ENCODE peak calls at places on chromosomes 6 and 20, in ten cellular contexts. One of them, this sample, is unnamed.

GRCh38 chr6:89284963-89285735 is 29.9 kb downstream of the GABRR2 start:
- DNase-seq in kidney: no peak
- DNase-seq in A549: no peak
- DNase-seq in lower lobe of right lung: no peak
- DNase-seq in HFFc6: no peak
- DNase-seq in transverse colon: no peak
- DNase-seq in hepatocyte: no peak
- DNase-seq in gastrocnemius medialis: no peak
- DNase-seq in WTC11: no peak
- DNase-seq in RWPE1: no peak
- DNase-seq in this sample: no peak

GRCh38 chr6:38909020-38909730 is 139.4 kb upstream of the GLP1R start:
- DNase-seq in kidney: no peak
- DNase-seq in A549: no peak
- DNase-seq in lower lobe of right lung: no peak
- DNase-seq in HFFc6: no peak
- DNase-seq in transverse colon: no peak
- DNase-seq in hepatocyte: peak; percentile 53
- DNase-seq in gastrocnemius medialis: no peak
- DNase-seq in WTC11: no peak
- DNase-seq in RWPE1: no peak
- DNase-seq in this sample: no peak

GRCh38 chr6:39083111-39083702 is 31.8 kb downstream of the SAYSD1 start:
- DNase-seq in kidney: no peak
- DNase-seq in A549: no peak
- DNase-seq in lower lobe of right lung: no peak
- DNase-seq in HFFc6: no peak
- DNase-seq in transverse colon: no peak
- DNase-seq in hepatocyte: no peak
- DNase-seq in gastrocnemius medialis: no peak
- DNase-seq in WTC11: no peak
- DNase-seq in RWPE1: no peak
- DNase-seq in this sample: no peak

GRCh38 chr6:38673397-38674165 is 29.4 kb downstream of the GLO1 start:
- DNase-seq in kidney: no peak
- DNase-seq in A549: no peak
- DNase-seq in lower lobe of right lung: no peak
- DNase-seq in HFFc6: no peak
- DNase-seq in transverse colon: no peak
- DNase-seq in hepatocyte: no peak
- DNase-seq in gastrocnemius medialis: no peak
- DNase-seq in WTC11: no peak
- DNase-seq in RWPE1: peak; percentile 4
- DNase-seq in this sample: no peak

GRCh38 chr6:32819729-32820128 is 2.9 kb upstream of the HLA-DOB start:
- DNase-seq in kidney: no peak
- DNase-seq in A549: peak; percentile 43
- DNase-seq in lower lobe of right lung: no peak
- DNase-seq in HFFc6: peak; percentile 84
- DNase-seq in transverse colon: no peak
- DNase-seq in hepatocyte: no peak
- DNase-seq in gastrocnemius medialis: no peak
- DNase-seq in WTC11: no peak
- DNase-seq in RWPE1: peak; percentile 88
- DNase-seq in this sample: no peak

GRCh38 chr20:22371843-22372242 is 212.5 kb downstream of the FOXA2 start:
- DNase-seq in kidney: no peak
- DNase-seq in A549: no peak
- DNase-seq in lower lobe of right lung: no peak
- DNase-seq in HFFc6: no peak
- DNase-seq in transverse colon: no peak
- DNase-seq in hepatocyte: no peak
- DNase-seq in gastrocnemius medialis: no peak
- DNase-seq in WTC11: no peak
- DNase-seq in RWPE1: no peak
- DNase-seq in this sample: no peak

GRCh38 chr6:88492241-88492640 is 326.1 kb upstream of the CNR1 start:
- DNase-seq in kidney: no peak
- DNase-seq in A549: no peak
- DNase-seq in lower lobe of right lung: no peak
- DNase-seq in HFFc6: no peak
- DNase-seq in transverse colon: no peak
- DNase-seq in hepatocyte: no peak
- DNase-seq in gastrocnemius medialis: no peak
- DNase-seq in WTC11: no peak
- DNase-seq in RWPE1: no peak
- DNase-seq in this sample: no peak

GRCh38 chr20:37007898-37008649 is 56.6 kb upstream of the SAMHD1 start:
- DNase-seq in kidney: no peak
- DNase-seq in A549: peak; percentile 45
- DNase-seq in lower lobe of right lung: no peak
- DNase-seq in HFFc6: peak; percentile 43
- DNase-seq in transverse colon: no peak
- DNase-seq in hepatocyte: peak; percentile 21
- DNase-seq in gastrocnemius medialis: no peak
- DNase-seq in WTC11: no peak
- DNase-seq in RWPE1: peak; percentile 26
- DNase-seq in this sample: no peak

GRCh38 chr6:142155895-142156757 is 9.1 kb downstream of the VTA1 start:
- DNase-seq in kidney: no peak
- DNase-seq in A549: peak; percentile 26
- DNase-seq in lower lobe of right lung: no peak
- DNase-seq in HFFc6: no peak
- DNase-seq in transverse colon: no peak
- DNase-seq in hepatocyte: peak; percentile 41
- DNase-seq in gastrocnemius medialis: no peak
- DNase-seq in WTC11: no peak
- DNase-seq in RWPE1: peak; percentile 25
- DNase-seq in this sample: no peak

GRCh38 chr6:74347161-74347560 is 651.2 kb downstream of the CD109 start:
- DNase-seq in kidney: no peak
- DNase-seq in A549: no peak
- DNase-seq in lower lobe of right lung: no peak
- DNase-seq in HFFc6: no peak
- DNase-seq in transverse colon: no peak
- DNase-seq in hepatocyte: no peak
- DNase-seq in gastrocnemius medialis: no peak
- DNase-seq in WTC11: no peak
- DNase-seq in RWPE1: no peak
- DNase-seq in this sample: no peak

GRCh38 chr6:74343804-74344203 is 647.8 kb downstream of the CD109 start:
- DNase-seq in kidney: no peak
- DNase-seq in A549: peak; percentile 2
- DNase-seq in lower lobe of right lung: no peak
- DNase-seq in HFFc6: peak; percentile 8
- DNase-seq in transverse colon: no peak
- DNase-seq in hepatocyte: peak; percentile 5
- DNase-seq in gastrocnemius medialis: no peak
- DNase-seq in WTC11: no peak
- DNase-seq in RWPE1: peak; percentile 10
- DNase-seq in this sample: no peak
- TF ChIP-seq CTCF in kidney: no peak
- TF ChIP-seq CTCF in A549: peak; percentile 43
- TF ChIP-seq CTCF in lower lobe of right lung: no peak
- TF ChIP-seq CTCF in HFFc6: peak; percentile 73
- TF ChIP-seq CTCF in transverse colon: no peak
- TF ChIP-seq CTCF in hepatocyte: peak; percentile 38
- TF ChIP-seq CTCF in gastrocnemius medialis: no peak
- TF ChIP-seq CTCF in WTC11: no peak
- TF ChIP-seq CTCF in RWPE1: peak; percentile 36
- TF ChIP-seq CTCF in this sample: no peak

GRCh38 chr20:44886276-44886671 is 769 bp downstream of the YWHAB start:
- DNase-seq in kidney: no peak
- DNase-seq in A549: no peak
- DNase-seq in lower lobe of right lung: no peak
- DNase-seq in HFFc6: no peak
- DNase-seq in transverse colon: no peak
- DNase-seq in hepatocyte: no peak
- DNase-seq in gastrocnemius medialis: no peak
- DNase-seq in WTC11: no peak
- DNase-seq in RWPE1: peak; percentile 56
- DNase-seq in this sample: no peak

GRCh38 chr20:44886828-44887227 is 1.3 kb downstream of the YWHAB start:
- DNase-seq in kidney: no peak
- DNase-seq in A549: no peak
- DNase-seq in lower lobe of right lung: no peak
- DNase-seq in HFFc6: no peak
- DNase-seq in transverse colon: no peak
- DNase-seq in hepatocyte: no peak
- DNase-seq in gastrocnemius medialis: no peak
- DNase-seq in WTC11: no peak
- DNase-seq in RWPE1: no peak
- DNase-seq in this sample: no peak

GRCh38 chr20:44887466-44887865 is 2.0 kb downstream of the YWHAB start:
- DNase-seq in kidney: no peak
- DNase-seq in A549: no peak
- DNase-seq in lower lobe of right lung: no peak
- DNase-seq in HFFc6: no peak
- DNase-seq in transverse colon: no peak
- DNase-seq in hepatocyte: no peak
- DNase-seq in gastrocnemius medialis: no peak
- DNase-seq in WTC11: no peak
- DNase-seq in RWPE1: no peak
- DNase-seq in this sample: no peak

GRCh38 chr20:44884907-44885391 is 556 bp upstream of the YWHAB start:
- DNase-seq in kidney: no peak
- DNase-seq in A549: no peak
- DNase-seq in lower lobe of right lung: no peak
- DNase-seq in HFFc6: no peak
- DNase-seq in transverse colon: no peak
- DNase-seq in hepatocyte: no peak
- DNase-seq in gastrocnemius medialis: no peak
- DNase-seq in WTC11: no peak
- DNase-seq in RWPE1: no peak
- DNase-seq in this sample: no peak

GRCh38 chr20:44885392-44886275 is at the start of gene YWHAB:
- DNase-seq in kidney: peak; percentile 100
- DNase-seq in A549: peak; percentile 96
- DNase-seq in lower lobe of right lung: peak; percentile 99
- DNase-seq in HFFc6: peak; percentile 97
- DNase-seq in transverse colon: peak; percentile 99
- DNase-seq in hepatocyte: peak; percentile 99
- DNase-seq in gastrocnemius medialis: peak; percentile 97
- DNase-seq in WTC11: peak; percentile 99
- DNase-seq in RWPE1: peak; percentile 100
- DNase-seq in this sample: peak; percentile 99
- TF ChIP-seq CTCF in kidney: no peak
- TF ChIP-seq CTCF in A549: no peak
- TF ChIP-seq CTCF in lower lobe of right lung: peak; percentile 41
- TF ChIP-seq CTCF in HFFc6: peak; percentile 56
- TF ChIP-seq CTCF in transverse colon: peak; percentile 63
- TF ChIP-seq CTCF in hepatocyte: no peak
- TF ChIP-seq CTCF in gastrocnemius medialis: no peak
- TF ChIP-seq CTCF in WTC11: no peak
- TF ChIP-seq CTCF in RWPE1: peak; percentile 22
- TF ChIP-seq CTCF in this sample: no peak

GRCh38 chr6:41189968-41190367 is 11.0 kb downstream of the TREML2 start:
- DNase-seq in kidney: no peak
- DNase-seq in A549: no peak
- DNase-seq in lower lobe of right lung: no peak
- DNase-seq in HFFc6: no peak
- DNase-seq in transverse colon: no peak
- DNase-seq in hepatocyte: no peak
- DNase-seq in gastrocnemius medialis: no peak
- DNase-seq in WTC11: no peak
- DNase-seq in RWPE1: no peak
- DNase-seq in this sample: no peak

GRCh38 chr6:41193171-41193734 is 7.7 kb downstream of the TREML2 start:
- DNase-seq in kidney: no peak
- DNase-seq in A549: no peak
- DNase-seq in lower lobe of right lung: no peak
- DNase-seq in HFFc6: no peak
- DNase-seq in transverse colon: no peak
- DNase-seq in hepatocyte: no peak
- DNase-seq in gastrocnemius medialis: no peak
- DNase-seq in WTC11: no peak
- DNase-seq in RWPE1: no peak
- DNase-seq in this sample: no peak

GRCh38 chr6:41187924-41188886 is 12.7 kb downstream of the TREML2 start:
- DNase-seq in kidney: no peak
- DNase-seq in A549: no peak
- DNase-seq in lower lobe of right lung: no peak
- DNase-seq in HFFc6: no peak
- DNase-seq in transverse colon: no peak
- DNase-seq in hepatocyte: no peak
- DNase-seq in gastrocnemius medialis: no peak
- DNase-seq in WTC11: no peak
- DNase-seq in RWPE1: no peak
- DNase-seq in this sample: no peak

GRCh38 chr6:41191569-41191968 is 9.4 kb downstream of the TREML2 start:
- DNase-seq in kidney: no peak
- DNase-seq in A549: peak; percentile 36
- DNase-seq in lower lobe of right lung: peak; percentile 78
- DNase-seq in HFFc6: no peak
- DNase-seq in transverse colon: peak; percentile 15
- DNase-seq in hepatocyte: peak; percentile 60
- DNase-seq in gastrocnemius medialis: no peak
- DNase-seq in WTC11: peak; percentile 81
- DNase-seq in RWPE1: no peak
- DNase-seq in this sample: peak; percentile 36

GRCh38 chr6:41190791-41191190 is 10.2 kb downstream of the TREML2 start:
- DNase-seq in kidney: no peak
- DNase-seq in A549: no peak
- DNase-seq in lower lobe of right lung: no peak
- DNase-seq in HFFc6: no peak
- DNase-seq in transverse colon: no peak
- DNase-seq in hepatocyte: no peak
- DNase-seq in gastrocnemius medialis: no peak
- DNase-seq in WTC11: no peak
- DNase-seq in RWPE1: no peak
- DNase-seq in this sample: no peak
- TF ChIP-seq CTCF in kidney: no peak
- TF ChIP-seq CTCF in A549: no peak
- TF ChIP-seq CTCF in lower lobe of right lung: no peak
- TF ChIP-seq CTCF in HFFc6: no peak
- TF ChIP-seq CTCF in transverse colon: no peak
- TF ChIP-seq CTCF in hepatocyte: no peak
- TF ChIP-seq CTCF in gastrocnemius medialis: no peak
- TF ChIP-seq CTCF in WTC11: no peak
- TF ChIP-seq CTCF in RWPE1: no peak
- TF ChIP-seq CTCF in this sample: no peak

DNA sequence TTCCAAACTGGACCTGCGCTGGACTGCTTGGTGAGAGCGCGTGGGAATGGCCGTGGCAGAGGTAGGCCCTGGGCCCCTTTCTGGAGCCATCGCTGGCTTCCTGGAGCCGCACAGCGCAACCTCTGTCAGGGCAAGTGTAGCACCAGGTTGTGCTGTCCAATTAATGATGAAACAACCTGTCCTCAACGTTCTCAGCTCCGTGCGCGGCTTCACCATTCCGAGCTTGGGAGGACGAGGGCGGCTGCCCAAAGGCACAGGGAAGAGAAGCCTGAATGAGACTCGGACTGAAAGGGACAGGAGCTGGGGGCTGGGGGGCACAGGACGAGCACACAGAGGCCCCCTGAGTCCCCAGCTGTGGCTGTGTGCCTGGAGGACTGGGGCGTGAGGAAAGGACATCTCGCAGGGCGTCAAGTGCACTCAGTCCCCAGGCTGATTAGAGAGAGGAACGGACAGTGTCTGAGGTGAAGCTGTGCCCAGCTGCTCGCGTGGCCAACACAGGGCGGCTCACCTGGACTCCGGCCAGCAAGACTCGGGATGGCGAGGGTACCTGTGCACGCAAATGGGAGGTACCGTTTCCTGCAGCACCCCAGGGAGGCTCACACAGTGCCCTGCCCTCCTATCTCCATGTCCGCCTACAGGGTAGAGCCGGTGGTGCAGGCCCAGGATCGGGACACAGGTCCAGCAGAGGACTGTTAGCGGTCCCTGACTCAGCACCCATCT is 403.3 kb downstream of the TAF4 start:
- DNase-seq in kidney: no peak
- DNase-seq in A549: no peak
- DNase-seq in lower lobe of right lung: no peak
- DNase-seq in HFFc6: no peak
- DNase-seq in transverse colon: no peak
- DNase-seq in hepatocyte: no peak
- DNase-seq in gastrocnemius medialis: no peak
- DNase-seq in WTC11: peak; percentile 64
- DNase-seq in RWPE1: no peak
- DNase-seq in this sample: no peak
- TF ChIP-seq CTCF in kidney: no peak
- TF ChIP-seq CTCF in A549: no peak
- TF ChIP-seq CTCF in lower lobe of right lung: no peak
- TF ChIP-seq CTCF in HFFc6: no peak
- TF ChIP-seq CTCF in transverse colon: no peak
- TF ChIP-seq CTCF in hepatocyte: no peak
- TF ChIP-seq CTCF in gastrocnemius medialis: no peak
- TF ChIP-seq CTCF in WTC11: no peak
- TF ChIP-seq CTCF in RWPE1: no peak
- TF ChIP-seq CTCF in this sample: no peak

This sample was measured in colonic mucosa.